ENCODE peak calls at places on chromosomes 7 and 10, in five cellular contexts. L is stimulated activated naive B cell treated with anti-CD40 and anti-IgM and Interleukin-4, amounts not matched to agents 10 μg/mL and 1 μg/mL and 100 μg/mL, for 72 hours; U is activated naive CD8-positive, alpha-beta T cell treated with anti-CD3 and anti-CD28 coated beads, Interleukin-2, amount 50 U/mL, for 24 hours; B is Right ventricle myocardium inferior; I is CD4-positive, CD25-positive, alpha-beta regulatory T cell. F is an unnamed sample.

GRCh38 chr7:106768324-106768751 is 96.7 kb upstream of the PIK3CG start:
- ATAC-seq in L (peak), U (peak), B (no peak), I (peak), F (peak)

GRCh38 chr10:14555806-14556205 is 218.9 kb downstream of the FAM107B start:
- ATAC-seq in L (no peak), U (no peak), B (no peak), I (no peak), F (no peak)

GRCh38 chr7:87204933-87205332 is 14.6 kb downstream of the TMEM243 start:
- ATAC-seq in L (no peak), U (no peak), B (no peak), I (no peak), F (no peak)

GRCh38 chr10:51876528-51876927 is 177.1 kb upstream of the CSTF2T start:
- ATAC-seq in L (no peak), U (no peak), B (no peak), I (no peak), F (no peak)

GRCh38 chr10:58516118-58516517 is 3.4 kb downstream of the BICC1 start:
- ATAC-seq in L (no peak), U (no peak), B (no peak), I (no peak), F (no peak)

GRCh38 chr10:107814865-107815487 is 650.5 kb upstream of the SORCS1 start:
- ATAC-seq in L (peak), U (no peak), B (no peak), I (no peak), F (peak)

GRCh38 chr10:6271663-6272062 is 68.9 kb downstream of the PFKFB3 start:
- ATAC-seq in L (no peak), U (no peak), B (no peak), I (no peak), F (no peak)

GRCh38 chr10:95394161-95394880 is 103.5 kb upstream of the PDLIM1 start:
- ATAC-seq in L (peak), U (peak), B (no peak), I (no peak), F (peak)

GRCh38 chr7:573496-574295 is 54.0 kb upstream of the PDGFA start:
- ATAC-seq in L (no peak), U (no peak), B (no peak), I (no peak), F (no peak)

GRCh38 chr10:21811245-21811585 is 192.3 kb downstream of the DNAJC1 start:
- ATAC-seq in L (no peak), U (no peak), B (no peak), I (no peak), F (no peak)

GRCh38 chr10:132404911-132405462 is 8.0 kb downstream of the PWWP2B start:
- ATAC-seq in L (no peak), U (no peak), B (no peak), I (no peak), F (no peak)

GRCh38 chr10:19098803-19099202 is 50.2 kb downstream of the MALRD1 start:
- ATAC-seq in L (no peak), U (no peak), B (no peak), I (no peak), F (no peak)

GRCh38 chr7:17485368-17485767 is 186.9 kb downstream of the AHR start:
- ATAC-seq in L (no peak), U (no peak), B (no peak), I (no peak), F (no peak)

GRCh38 chr7:112990619-112991018 is 96.0 kb downstream of the GPR85 start:
- ATAC-seq in L (no peak), U (no peak), B (no peak), I (no peak), F (no peak)

F was measured in stimulated activated memory B cell treated with anti-CD40 and anti-IgM and Interleukin-4, amounts not matched to agents 10 μg/mL and 1 μg/mL and 100 μg/mL, for 72 hours.